ENCODE peak calls at places on chromosomes 5 and 9, in four cellular contexts. One of them, this sample, is unnamed.

GRCh38 chr9:114366334-114367128 is 21.3 kb downstream of the AKNA start:
- DNase-seq in gastrocnemius medialis: no peak
- DNase-seq in HTR-8/SVneo: peak
- DNase-seq in AG10803: peak
- DNase-seq in this sample: peak

GRCh38 chr9:127931092-127931881 is 710 bp upstream of the PIP5KL1 start:
- DNase-seq in AG10803: peak
- DNase-seq in HTR-8/SVneo: peak
- DNase-seq in gastrocnemius medialis: no peak
- DNase-seq in this sample: peak

GRCh38 chr9:95061916-95062600 is 255.5 kb downstream of the FANCC start:
- DNase-seq in gastrocnemius medialis: peak
- DNase-seq in AG10803: no peak
- DNase-seq in HTR-8/SVneo: no peak
- DNase-seq in this sample: no peak

GRCh38 chr5:130400091-130400490 is 495.8 kb downstream of the CHSY3 start:
- DNase-seq in HTR-8/SVneo: no peak
- DNase-seq in AG10803: no peak
- DNase-seq in gastrocnemius medialis: no peak
- DNase-seq in this sample: peak

GRCh38 chr5:161047024-161047423 is 195.0 kb upstream of the ATP10B start:
- DNase-seq in HTR-8/SVneo: no peak
- DNase-seq in gastrocnemius medialis: no peak
- DNase-seq in AG10803: no peak
- DNase-seq in this sample: no peak

GRCh38 chr9:132538071-132538470 is 44.3 kb upstream of the BARHL1 start:
- DNase-seq in gastrocnemius medialis: no peak
- DNase-seq in AG10803: no peak
- DNase-seq in HTR-8/SVneo: no peak
- DNase-seq in this sample: no peak

GRCh38 chr5:108728566-108729305 is 19.0 kb upstream of the FER start:
- DNase-seq in HTR-8/SVneo: no peak
- DNase-seq in gastrocnemius medialis: no peak
- DNase-seq in AG10803: no peak
- DNase-seq in this sample: no peak

GRCh38 chr9:37309136-37309535 is 113.4 kb upstream of the GRHPR start:
- DNase-seq in gastrocnemius medialis: no peak
- DNase-seq in HTR-8/SVneo: peak
- DNase-seq in AG10803: no peak
- DNase-seq in this sample: no peak

GRCh38 chr9:113477058-113477457 is 13.5 kb downstream of the RGS3 start:
- DNase-seq in AG10803: no peak
- DNase-seq in gastrocnemius medialis: peak
- DNase-seq in HTR-8/SVneo: no peak
- DNase-seq in this sample: no peak

GRCh38 chr9:36893911-36894310 is 140.2 kb downstream of the PAX5 start:
- DNase-seq in AG10803: no peak
- DNase-seq in gastrocnemius medialis: no peak
- DNase-seq in HTR-8/SVneo: no peak
- DNase-seq in this sample: no peak

GRCh38 chr9:96379461-96379860 is 4.0 kb downstream of the SLC35D2 start:
- DNase-seq in HTR-8/SVneo: no peak
- DNase-seq in AG10803: no peak
- DNase-seq in gastrocnemius medialis: no peak
- DNase-seq in this sample: no peak

GRCh38 chr5:15695171-15695676 is 195.2 kb downstream of the FBXL7 start:
- DNase-seq in HTR-8/SVneo: peak
- DNase-seq in gastrocnemius medialis: no peak
- DNase-seq in AG10803: peak
- DNase-seq in this sample: no peak

GRCh38 chr5:96117863-96118651 is 156.4 kb upstream of the ELL2 start:
- DNase-seq in HTR-8/SVneo: no peak
- DNase-seq in AG10803: peak
- DNase-seq in gastrocnemius medialis: no peak
- DNase-seq in this sample: no peak

GRCh38 chr5:543351-543750 is 19.1 kb upstream of the SLC9A3 start:
- DNase-seq in AG10803: no peak
- DNase-seq in gastrocnemius medialis: no peak
- DNase-seq in HTR-8/SVneo: no peak
- DNase-seq in this sample: no peak

GRCh38 chr9:113603773-113604172 is 140.2 kb downstream of the RGS3 start:
- DNase-seq in AG10803: no peak
- DNase-seq in HTR-8/SVneo: no peak
- DNase-seq in gastrocnemius medialis: no peak
- DNase-seq in this sample: no peak

GRCh38 chr5:565782-566445 is 41.7 kb upstream of the SLC9A3 start:
- DNase-seq in AG10803: peak
- DNase-seq in gastrocnemius medialis: no peak
- DNase-seq in HTR-8/SVneo: peak
- DNase-seq in this sample: no peak

GRCh38 chr5:73532195-73532594 is 33.2 kb downstream of the ANKRA2 start:
- DNase-seq in HTR-8/SVneo: no peak
- DNase-seq in AG10803: no peak
- DNase-seq in gastrocnemius medialis: no peak
- DNase-seq in this sample: no peak

GRCh38 chr9:35749515-35750255 is 598 bp downstream of the RGP1 start:
- DNase-seq in AG10803: no peak
- DNase-seq in HTR-8/SVneo: no peak
- DNase-seq in gastrocnemius medialis: peak
- DNase-seq in this sample: no peak

GRCh38 chr5:154034944-154035343 is 3.8 kb downstream of the FAM114A2 start:
- DNase-seq in AG10803: no peak
- DNase-seq in gastrocnemius medialis: no peak
- DNase-seq in HTR-8/SVneo: no peak
- DNase-seq in this sample: no peak

GRCh38 chr5:65749221-65749844 is 27.3 kb downstream of the NLN start:
- DNase-seq in gastrocnemius medialis: no peak
- DNase-seq in AG10803: no peak
- DNase-seq in HTR-8/SVneo: no peak
- DNase-seq in this sample: no peak

GRCh38 chr9:4020038-4020746 is 279.7 kb downstream of the GLIS3 start:
- DNase-seq in HTR-8/SVneo: no peak
- DNase-seq in AG10803: no peak
- DNase-seq in gastrocnemius medialis: no peak
- DNase-seq in this sample: no peak

GRCh38 chr5:145847499-145848497 is 12.7 kb upstream of the PRELID2 start:
- DNase-seq in HTR-8/SVneo: peak
- DNase-seq in AG10803: peak
- DNase-seq in gastrocnemius medialis: no peak
- DNase-seq in this sample: peak

This sample was measured in H54.